ENCODE peak calls at places on chromosomes 3 and 15, in five cellular contexts. N is dorsolateral prefrontal cortex, Q is GM12865, S is fibroblast of the aortic adventitia, U is AG09309. A is an unnamed sample.

GRCh38 chr3:87317779-87318178 is 41.4 kb upstream of the POU1F1 start:
- DNase-seq in N (no peak), Q (no peak), S (no peak), U (no peak), A (no peak)

GRCh38 chr15:47484119-47484518 is 233.2 kb upstream of the SEMA6D start:
- DNase-seq in N (no peak), Q (no peak), S (no peak), U (no peak), A (no peak)

GRCh38 chr3:127135241-127136023 is 57.5 kb upstream of the PRR23E start:
- DNase-seq in N (peak), Q (no peak), S (peak), U (no peak), A (peak)

GRCh38 chr15:20340931-20341661 is 200.5 kb downstream of the GOLGA6L6 start:
- DNase-seq in N (peak), Q (peak), S (no peak), U (no peak), A (no peak)

GRCh38 chr3:188510366-188510765 is 356.4 kb downstream of the LPP start:
- DNase-seq in N (no peak), Q (no peak), S (peak), U (no peak), A (peak)

GRCh38 chr15:59298255-59298856 is 74.3 kb downstream of the MYO1E start:
- DNase-seq in N (no peak), Q (peak), S (no peak), U (no peak), A (peak)

GRCh38 chr3:87218560-87218959 is 8.5 kb upstream of the CHMP2B start:
- DNase-seq in N (no peak), Q (no peak), S (no peak), U (no peak), A (no peak)

GRCh38 chr3:74402821-74403220 is 211.6 kb downstream of the CNTN3 start:
- DNase-seq in N (no peak), Q (no peak), S (no peak), U (no peak), A (no peak)

GRCh38 chr3:65597952-65598413 is 440.7 kb downstream of the MAGI1 start:
- DNase-seq in N (no peak), Q (no peak), S (no peak), U (no peak), A (no peak)

GRCh38 chr15:57495037-57495436 is 96.7 kb upstream of the MYZAP start:
- DNase-seq in N (no peak), Q (peak), S (peak), U (no peak), A (no peak)

GRCh38 chr3:127860223-127860622 is 37.9 kb upstream of the MGLL start:
- DNase-seq in N (no peak), Q (no peak), S (no peak), U (no peak), A (no peak)

GRCh38 chr3:56833031-56833430 is 31.3 kb upstream of the ARHGEF3 start:
- DNase-seq in N (no peak), Q (no peak), S (no peak), U (no peak), A (no peak)

GRCh38 chr3:12138044-12138443 is 20.7 kb downstream of the TIMP4 start:
- DNase-seq in N (no peak), Q (peak), S (peak), U (no peak), A (peak)

GRCh38 chr3:117393801-117394200 is 684.2 kb downstream of the TUSC7 start:
- DNase-seq in N (no peak), Q (no peak), S (no peak), U (no peak), A (no peak)

GRCh38 chr15:91561371-91562100 is 292.0 kb upstream of the SLCO3A1 start:
- DNase-seq in N (no peak), Q (no peak), S (peak), U (peak), A (peak)

GRCh38 chr3:174581551-174581950 is 277.6 kb upstream of the NAALADL2 start:
- DNase-seq in N (no peak), Q (no peak), S (no peak), U (no peak), A (peak)

GRCh38 chr3:59877679-59878427 is 828.0 kb upstream of the CFAP20DC start:
- DNase-seq in N (no peak), Q (no peak), S (no peak), U (no peak), A (no peak)

GRCh38 chr3:138348107-138348949 is at the start of gene MRAS:
- DNase-seq in N (peak), Q (no peak), S (peak), U (peak), A (peak)
- TF ChIP-seq CTCF in N (peak), Q (no peak), S (no peak), U (peak), A (no peak)

DNA sequence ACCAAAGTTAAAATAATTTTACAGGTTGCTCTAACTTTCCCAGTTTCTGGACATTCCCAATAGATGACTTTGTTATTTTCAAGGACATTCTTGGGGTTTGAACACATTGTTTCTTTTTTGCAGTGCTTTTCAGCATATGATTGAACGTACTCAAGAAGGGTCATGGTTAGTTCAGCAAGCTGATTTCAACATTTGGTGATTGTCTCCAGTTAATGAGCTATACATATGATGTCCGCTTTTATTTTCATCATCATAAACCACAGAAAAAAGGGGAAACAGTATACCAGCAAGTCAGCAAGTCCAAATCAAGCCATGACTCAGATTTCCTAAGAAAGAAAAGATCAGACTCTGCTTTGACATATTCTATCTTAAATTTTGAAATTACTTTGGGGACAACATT is 69.4 kb downstream of the B3GALNT1 start:
- DNase-seq in N (no peak), Q (no peak), S (peak), U (peak), A (peak)
- H3K4me3 ChIP-seq in N (no peak), Q (no peak), S (no peak), U (no peak), A (no peak)

GRCh38 chr3:3998140-3998977 is 199.1 kb downstream of the LRRN1 start:
- DNase-seq in N (no peak), Q (peak), S (no peak), U (no peak), A (peak)
- TF ChIP-seq CTCF in N (peak), Q (peak), S (no peak), U (peak), A (no peak)

GRCh38 chr3:138396752-138397410 is 37.5 kb upstream of the ESYT3 start:
- DNase-seq in N (no peak), Q (no peak), S (no peak), U (no peak), A (no peak)

GRCh38 chr3:138397983-138398382 is 36.4 kb upstream of the ESYT3 start:
- DNase-seq in N (no peak), Q (no peak), S (no peak), U (no peak), A (no peak)

GRCh38 chr3:138398791-138399575 is 35.4 kb upstream of the ESYT3 start:
- DNase-seq in N (no peak), Q (no peak), S (no peak), U (no peak), A (no peak)

GRCh38 chr3:138394156-138394555 is 40.3 kb upstream of the ESYT3 start:
- DNase-seq in N (no peak), Q (no peak), S (no peak), U (no peak), A (no peak)

DNA sequence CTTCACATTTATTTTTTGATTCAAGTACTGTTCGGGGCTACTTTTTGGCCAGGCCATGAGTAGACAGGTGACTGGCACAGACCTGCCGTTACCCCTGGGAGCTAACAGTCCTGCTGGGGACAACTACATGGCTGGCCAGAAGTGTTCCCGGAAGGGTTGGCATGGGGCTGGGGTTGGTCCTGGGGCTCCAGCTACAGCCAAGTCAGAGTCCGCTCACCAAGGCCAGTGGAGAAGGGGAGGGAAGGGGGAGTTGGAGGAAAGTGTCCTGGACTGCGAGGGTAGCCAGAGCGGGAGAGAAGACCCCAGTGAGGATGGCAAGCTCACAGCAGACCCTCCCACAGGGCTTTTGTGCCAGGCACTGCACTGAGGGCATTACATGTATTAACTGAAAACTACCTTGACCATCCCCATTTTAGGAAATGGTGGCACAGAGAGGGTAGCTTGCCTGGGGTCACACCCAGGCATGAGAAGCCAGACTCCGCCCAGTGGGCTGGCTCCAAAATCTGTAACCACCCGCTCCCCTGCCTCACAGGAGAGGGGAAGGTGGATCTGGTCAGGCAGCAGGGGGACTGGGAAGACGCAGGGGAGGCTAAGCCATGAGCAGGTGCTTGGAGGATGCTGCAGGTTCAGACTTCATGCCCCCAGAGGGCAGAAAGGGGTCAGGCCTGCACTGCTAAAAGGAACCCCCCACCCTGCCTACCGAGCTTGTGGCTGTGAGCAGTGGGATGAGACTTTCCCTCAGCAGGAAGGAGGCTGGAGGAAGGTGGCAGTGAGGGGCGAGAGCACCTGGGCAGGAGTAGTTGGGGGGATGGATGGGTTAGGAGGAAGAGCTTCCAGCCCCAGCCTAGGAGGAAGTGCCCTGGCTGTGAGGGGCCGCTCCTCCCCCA is 38.3 kb upstream of the ESYT3 start:
- DNase-seq in N (no peak), Q (no peak), S (no peak), U (no peak), A (no peak)
- H3K4me3 ChIP-seq in N (no peak), Q (no peak), S (no peak), U (no peak), A (no peak)

A was measured in fibroblast of mammary gland.